ENCODE peak calls at places on chromosomes 2 and 18, in nine cellular contexts. E is aorta; M is T-helper 2 cell; F is CD4-positive, alpha-beta memory T cell; H is M059J; K is caudate nucleus; T is NCI-H2081; I is pons; L is AG09319. B is an unnamed sample.

GRCh38 chr18:48860276-48861180 is 90.2 kb downstream of the SMAD7 start:
- DNase-seq in L (no peak), K (no peak), H (no peak), M (no peak), F (no peak), I (no peak), E (no peak), T (no peak), B (peak)

GRCh38 chr2:75596784-75597183 is 36.0 kb upstream of the EVA1A start:
- DNase-seq in I (no peak), K (no peak), L (no peak), T (no peak), H (peak), E (no peak), F (no peak), M (no peak), B (no peak)

GRCh38 chr18:79778291-79778791 is 19.4 kb upstream of the KCNG2 start:
- DNase-seq in K (no peak), T (no peak), E (peak), M (no peak), H (no peak), F (no peak), I (no peak), L (no peak), B (no peak)

GRCh38 chr18:75548353-75548752 is 120.8 kb upstream of the SMIM21 start:
- DNase-seq in L (no peak), F (no peak), H (peak), I (no peak), M (no peak), T (no peak), K (no peak), E (no peak), B (peak)

GRCh38 chr2:64574871-64575270 is 50.7 kb downstream of the AFTPH start:
- DNase-seq in I (no peak), L (no peak), F (no peak), T (no peak), E (no peak), H (no peak), K (no peak), M (no peak), B (no peak)

GRCh38 chr18:69968073-69968472 is 20.4 kb upstream of the CD226 start:
- DNase-seq in E (no peak), F (peak), H (no peak), K (no peak), T (peak), I (no peak), L (no peak), M (no peak), B (peak)

GRCh38 chr2:207073791-207074678 is 91.7 kb downstream of the KLF7 start:
- DNase-seq in H (no peak), F (no peak), I (peak), E (peak), K (peak), T (peak), L (no peak), M (no peak), B (peak)

GRCh38 chr2:102063360-102063947 is 71.7 kb downstream of the IL1R2 start:
- DNase-seq in T (no peak), H (peak), M (no peak), F (no peak), L (no peak), K (no peak), I (no peak), E (peak), B (no peak)

GRCh38 chr2:16012626-16013501 is 72.5 kb downstream of the MYCN start:
- DNase-seq in H (no peak), E (no peak), I (peak), T (no peak), F (no peak), K (peak), M (no peak), L (no peak), B (no peak)

GRCh38 chr18:24878289-24878688 is 417.9 kb downstream of the HRH4 start:
- DNase-seq in L (peak), M (no peak), H (peak), E (no peak), T (peak), I (peak), F (no peak), K (no peak), B (peak)

GRCh38 chr18:22432672-22433137 is 15.0 kb upstream of the CTAGE1 start:
- DNase-seq in E (peak), F (no peak), M (no peak), I (no peak), L (peak), T (no peak), K (no peak), H (peak), B (no peak)

GRCh38 chr2:55364189-55365055 is 55.2 kb downstream of the CCDC88A start:
- DNase-seq in E (no peak), F (no peak), I (peak), K (peak), H (peak), L (peak), M (no peak), T (no peak), B (no peak)

GRCh38 chr2:196130039-196130825 is 41.1 kb downstream of the STK17B start:
- DNase-seq in K (no peak), H (no peak), T (no peak), L (no peak), M (no peak), E (no peak), F (no peak), I (no peak), B (no peak)

GRCh38 chr18:12290086-12290485 is 18.0 kb upstream of the TUBB6 start:
- DNase-seq in H (no peak), E (no peak), F (no peak), I (no peak), T (no peak), M (no peak), L (no peak), K (no peak), B (no peak)

GRCh38 chr2:6876299-6876698 is 1.3 kb upstream of the RSAD2 start:
- DNase-seq in H (no peak), L (no peak), I (no peak), M (no peak), T (no peak), K (no peak), E (no peak), F (no peak), B (no peak)

GRCh38 chr2:2739231-2739795 is 408.2 kb upstream of the MYT1L start:
- DNase-seq in M (no peak), F (no peak), L (no peak), I (no peak), H (no peak), E (no peak), T (no peak), K (no peak), B (no peak)

GRCh38 chr2:73218298-73218697 is 4.3 kb downstream of the SMYD5 start:
- DNase-seq in F (no peak), L (no peak), I (no peak), K (no peak), E (no peak), M (no peak), T (no peak), H (peak), B (no peak)

GRCh38 chr18:56447972-56448371 is 190.4 kb downstream of the TXNL1 start:
- DNase-seq in E (no peak), M (no peak), F (no peak), L (no peak), K (no peak), I (no peak), H (peak), T (no peak), B (no peak)

GRCh38 chr18:73683618-73684238 is 463.9 kb downstream of the FBXO15 start:
- DNase-seq in L (no peak), H (no peak), F (no peak), M (no peak), E (no peak), I (no peak), T (no peak), K (no peak), B (no peak)